ENCODE peak calls at places on chromosome 11, in five cellular contexts. X is psoas muscle; J is CD8-positive, alpha-beta memory T cell; W is ascending aorta; K is body of pancreas. E is an unnamed sample.

GRCh38 chr11:96001037-96001436 is 77.1 kb upstream of the MTMR2 start:
- DNase-seq in X (peak; percentile 83), J (no peak), W (peak; percentile 96), K (peak; percentile 22), E (peak; percentile 61)

GRCh38 chr11:44564653-44565007 is 833 bp upstream of the CD82 start:
- DNase-seq in X (peak; percentile 87), J (peak; percentile 54), W (peak; percentile 97), K (peak; percentile 79), E (peak; percentile 96)

GRCh38 chr11:82194521-82194920 is 539.1 kb downstream of the FAM181B start:
- DNase-seq in X (no peak), J (no peak), W (no peak), K (no peak), E (no peak)

GRCh38 chr11:42521994-42522393 is 789.8 kb upstream of the API5 start:
- DNase-seq in X (no peak), J (no peak), W (no peak), K (no peak), E (no peak)

GRCh38 chr11:119478711-119479285 is 55.8 kb upstream of the THY1 start:
- DNase-seq in X (no peak), J (no peak), W (peak; percentile 19), K (no peak), E (no peak)

GRCh38 chr11:794766-795637 is 3.1 kb downstream of the SLC25A22 start:
- DNase-seq in X (no peak), J (no peak), W (no peak), K (peak; percentile 90), E (no peak)

GRCh38 chr11:104127828-104128227 is 36.1 kb downstream of the PDGFD start:
- DNase-seq in X (no peak), J (no peak), W (no peak), K (no peak), E (no peak)

GRCh38 chr11:6927030-6927617 is 898 bp downstream of the ZNF215 start:
- DNase-seq in X (no peak), J (no peak), W (no peak), K (no peak), E (no peak)

GRCh38 chr11:41522899-41523672 is 63.6 kb upstream of the LRRC4C start:
- DNase-seq in X (no peak), J (no peak), W (no peak), K (no peak), E (no peak)

GRCh38 chr11:61091373-61092279 is 10.7 kb upstream of the CD5 start:
- DNase-seq in X (no peak), J (no peak), W (no peak), K (no peak), E (peak; percentile 15)

GRCh38 chr11:108580645-108581044 is 12.9 kb downstream of the EXPH5 start:
- DNase-seq in X (no peak), J (no peak), W (no peak), K (no peak), E (no peak)

GRCh38 chr11:7204778-7205177 is 46.9 kb upstream of the SYT9 start:
- DNase-seq in X (no peak), J (no peak), W (no peak), K (no peak), E (no peak)

GRCh38 chr11:47631473-47631872 is 10.9 kb downstream of the MTCH2 start:
- DNase-seq in X (no peak), J (no peak), W (no peak), K (no peak), E (no peak)
- H3K36me3 ChIP-seq in X (peaks cover 99% of the 10 kb centered on the region), J (peaks cover 34% of the 10 kb centered on the region), W (peaks cover 83% of the 10 kb centered on the region), K (peaks cover 3% of the 10 kb centered on the region), E (peaks cover 75% of the 10 kb centered on the region)

GRCh38 chr11:23897453-23898289 is 599.2 kb upstream of the LUZP2 start:
- DNase-seq in X (no peak), J (no peak), W (no peak), K (no peak), E (peak; percentile 27)
- H3K4me3 ChIP-seq in X (no peak overlapping the region), J (no peak overlapping the region), W (no peak overlapping the region), K (no peak overlapping the region), E (peak overlapping the region; percentile 12)

GRCh38 chr11:93704237-93704636 is 37.1 kb downstream of the TAF1D start:
- DNase-seq in X (no peak), J (no peak), W (no peak), K (no peak), E (no peak)

GRCh38 chr11:93700830-93701229 is 39.3 kb downstream of the CEP295 start:
- DNase-seq in X (no peak), J (no peak), W (no peak), K (no peak), E (no peak)
- H3K36me3 ChIP-seq in X (peaks cover 81% of the 10 kb centered on the region), J (peaks cover 22% of the 10 kb centered on the region), W (peaks cover 72% of the 10 kb centered on the region), K (no peaks in the 10 kb centered on the region), E (peaks cover 89% of the 10 kb centered on the region)

GRCh38 chr11:102110761-102111010 is 439 bp downstream of the YAP1 start:
- DNase-seq in X (no peak), J (no peak), W (peak; percentile 65), K (no peak), E (no peak)

GRCh38 chr11:102109896-102110760 is at the start of gene YAP1:
- DNase-seq in X (peak; percentile 94), J (peak; percentile 70), W (peak; percentile 94), K (peak; percentile 87), E (peak; percentile 98)

GRCh38 chr11:102111787-102112653 is 1.8 kb downstream of the YAP1 start:
- DNase-seq in X (no peak), J (no peak), W (peak; percentile 78), K (peak; percentile 47), E (peak; percentile 65)

GRCh38 chr11:102112654-102112926 is 2.3 kb downstream of the YAP1 start:
- DNase-seq in X (no peak), J (no peak), W (no peak), K (no peak), E (no peak)

DNA sequence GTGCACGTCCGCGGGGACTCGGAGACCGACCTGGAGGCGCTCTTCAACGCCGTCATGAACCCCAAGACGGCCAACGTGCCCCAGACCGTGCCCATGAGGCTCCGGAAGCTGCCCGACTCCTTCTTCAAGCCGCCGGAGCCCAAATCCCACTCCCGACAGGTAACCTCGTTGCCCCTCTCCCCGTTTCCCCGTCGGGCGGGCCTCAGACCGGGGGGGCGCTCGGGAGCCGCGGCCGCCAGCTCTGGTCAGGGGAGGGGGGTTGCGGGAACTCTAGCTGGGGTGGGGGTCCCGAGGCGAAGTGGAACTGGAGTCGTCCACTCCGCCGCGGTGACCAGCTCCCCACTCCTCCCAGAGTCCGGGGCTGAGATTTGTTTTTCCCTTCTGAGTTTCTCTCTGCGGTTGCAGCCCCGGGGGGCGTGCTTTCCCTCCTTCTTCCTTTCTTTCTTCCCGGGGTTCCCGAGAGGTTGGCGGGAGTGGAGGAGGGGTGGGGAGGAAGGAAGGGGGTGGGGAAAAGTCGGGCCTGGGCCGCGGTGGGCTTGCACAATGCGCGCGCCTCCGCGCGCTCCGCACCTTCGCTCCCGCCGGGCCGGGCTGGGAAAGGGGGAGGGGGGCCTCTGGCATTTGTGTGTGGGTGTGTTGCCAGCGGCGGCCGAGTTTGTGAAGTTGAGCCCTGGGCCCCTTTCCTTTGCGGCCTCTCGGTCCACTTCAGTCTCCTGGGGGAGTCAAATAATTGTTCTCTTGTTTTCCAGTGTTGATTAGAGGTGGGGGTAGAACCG is 952 bp downstream of the YAP1 start:
- DNase-seq in X (peak; percentile 85), J (no peak), W (peak; percentile 86), K (peak; percentile 72), E (peak; percentile 82)
- H3K4me3 ChIP-seq in X (peak overlapping the region; percentile 91), J (peak overlapping the region; percentile 50), W (peak overlapping the region; percentile 89), K (peak overlapping the region; percentile 37), E (peak overlapping the region; percentile 88)

GRCh38 chr11:77062924-77063323 is 3.8 kb upstream of the CAPN5 start:
- DNase-seq in X (no peak), J (no peak), W (no peak), K (no peak), E (no peak)
- H3K36me3 ChIP-seq in X (no peaks in the 10 kb centered on the region), J (no peaks in the 10 kb centered on the region), W (no peaks in the 10 kb centered on the region), K (no peaks in the 10 kb centered on the region), E (no peaks in the 10 kb centered on the region)

GRCh38 chr11:8224711-8225110 is 39.0 kb downstream of the LMO1 start:
- DNase-seq in X (no peak), J (no peak), W (no peak), K (no peak), E (no peak)

GRCh38 chr11:8228206-8228605 is 35.5 kb downstream of the LMO1 start:
- DNase-seq in X (no peak), J (no peak), W (no peak), K (no peak), E (no peak)

GRCh38 chr11:8229299-8230177 is 34.1 kb downstream of the LMO1 start:
- DNase-seq in X (no peak), J (no peak), W (no peak), K (peak; percentile 71), E (no peak)

GRCh38 chr11:8225589-8226036 is 38.1 kb downstream of the LMO1 start:
- DNase-seq in X (peak; percentile 67), J (peak; percentile 68), W (peak; percentile 78), K (peak; percentile 75), E (peak; percentile 52)

GRCh38 chr11:8227156-8228152 is 36.2 kb downstream of the LMO1 start:
- DNase-seq in X (no peak), J (no peak), W (no peak), K (no peak), E (peak; percentile 45)
- H3K4me3 ChIP-seq in X (no peak overlapping the region), J (no peak overlapping the region), W (no peak overlapping the region), K (no peak overlapping the region), E (no peak overlapping the region)

GRCh38 chr11:68923614-68924013 is 19.9 kb downstream of the IGHMBP2 start:
- DNase-seq in X (no peak), J (no peak), W (no peak), K (no peak), E (no peak)
- H3K36me3 ChIP-seq in X (peaks cover 90% of the 10 kb centered on the region), J (peaks cover 60% of the 10 kb centered on the region), W (peaks cover 50% of the 10 kb centered on the region), K (no peaks in the 10 kb centered on the region), E (peaks cover 91% of the 10 kb centered on the region)

DNA sequence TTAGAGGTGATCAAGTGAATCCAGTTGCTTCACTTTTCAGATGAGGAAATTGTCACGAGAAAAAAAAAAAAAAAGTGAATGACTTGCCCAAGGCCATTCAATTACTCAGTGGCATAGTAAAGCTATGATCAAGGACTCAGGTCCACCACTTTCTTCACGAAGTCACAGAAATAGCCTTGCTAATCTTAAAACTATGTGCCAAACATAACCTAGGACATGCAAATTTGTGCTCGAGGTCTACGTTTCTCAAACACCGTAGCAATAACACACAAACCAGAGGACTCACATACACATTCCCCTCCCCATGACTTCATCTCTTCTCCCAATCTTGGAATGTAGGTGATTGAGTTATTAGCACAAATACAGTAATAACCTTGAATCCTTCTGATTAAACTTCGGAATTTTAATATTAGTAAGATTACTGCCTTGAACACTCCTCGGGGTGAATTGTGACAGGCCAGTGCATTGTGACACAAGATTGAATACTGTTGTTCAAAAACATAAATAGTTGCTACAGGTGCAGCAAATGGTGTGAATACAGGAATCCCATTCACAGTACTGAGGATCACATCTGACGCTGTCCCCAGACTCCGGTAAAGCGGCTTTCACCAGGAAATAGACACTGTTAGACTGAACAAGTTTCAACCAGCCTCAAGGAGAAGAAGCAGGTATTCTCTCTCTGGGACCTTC is 3.8 kb downstream of the LGR4 start:
- DNase-seq in X (no peak), J (no peak), W (no peak), K (peak; percentile 47), E (no peak)
- H3K4me3 ChIP-seq in X (peak overlapping the region; percentile 15), J (no peak overlapping the region), W (peak overlapping the region; percentile 99), K (peak overlapping the region; percentile 17), E (no peak overlapping the region)